ENCODE peak calls at places on chromosome 13, in nine cellular contexts. G is RWPE1; I is skeletal muscle cell; Z is activated naive CD4-positive, alpha-beta T cell treated with anti-CD3 and anti-CD28 coated beads for 36 hours; Q is brain microvascular endothelial cell; C is cardiac fibroblast; F is MCF 10A; D is frontal cortex; Y is stimulated activated CD4-positive, alpha-beta T cell treated with anti-CD3 and anti-CD28 coated beads, Interleukin-1b, Interleukin-23, amount 100 ng/mL, for 24 hours. S is an unnamed sample.

GRCh38 chr13:111038887-111039286 is 76.2 kb upstream of the ARHGEF7 start:
- DNase-seq in G (no peak), I (no peak), Z (no peak), Q (no peak), C (no peak), F (no peak), D (no peak), Y (no peak), S (no peak)

GRCh38 chr13:106651442-106651841 is 83.5 kb upstream of the ARGLU1 start:
- DNase-seq in G (no peak), I (no peak), Z (no peak), Q (no peak), C (no peak), F (no peak), D (no peak), Y (no peak), S (no peak)

GRCh38 chr13:30908416-30908980 is 2.4 kb downstream of the MEDAG start:
- DNase-seq in G (no peak), I (peak; percentile 60), Z (no peak), Q (no peak), C (peak; percentile 48), F (peak; percentile 15), D (no peak), Y (no peak), S (no peak)

GRCh38 chr13:46810440-46810839 is 13.5 kb upstream of the ESD start:
- DNase-seq in G (no peak), I (no peak), Z (no peak), Q (no peak), C (peak; percentile 62), F (no peak), D (no peak), Y (no peak), S (no peak)

GRCh38 chr13:85589021-85589420 is 210.2 kb downstream of the SLITRK6 start:
- DNase-seq in G (no peak), I (no peak), Z (no peak), Q (no peak), C (no peak), F (no peak), D (no peak), Y (no peak), S (no peak)

GRCh38 chr13:19852766-19853165 is 10.7 kb downstream of the ZMYM5 start:
- DNase-seq in G (no peak), I (no peak), Z (no peak), Q (no peak), C (no peak), F (no peak), D (no peak), Y (no peak), S (no peak)

GRCh38 chr13:36787181-36787580 is 31.8 kb upstream of the RFXAP start:
- DNase-seq in G (no peak), I (no peak), Z (no peak), Q (no peak), C (no peak), F (peak; percentile 9), D (no peak), Y (no peak), S (no peak)

GRCh38 chr13:113098163-113098732 is 7.3 kb upstream of the F7 start:
- DNase-seq in G (no peak), I (peak; percentile 46), Z (no peak), Q (peak; percentile 63), C (peak; percentile 27), F (no peak), D (no peak), Y (no peak), S (no peak)

GRCh38 chr13:44873486-44873885 is 115.8 kb downstream of the NUFIP1 start:
- DNase-seq in G (no peak), I (no peak), Z (no peak), Q (no peak), C (no peak), F (no peak), D (no peak), Y (no peak), S (no peak)